ENCODE peak calls at places on chromosomes 7 and 10, in nine cellular contexts. P is AG09309; T is neural progenitor cell; C is heart right ventricle; A is cardiac muscle cell; X is tibial artery; I is GM12864; J is cardiac fibroblast; K is CD8-positive, alpha-beta T cell. U is an unnamed sample.

GRCh38 chr7:121395494-121395960 is 581 bp downstream of the FAM3C start:
- DNase-seq in P (no peak), T (peak; percentile 70), C (no peak), A (no peak), X (peak; percentile 21), I (no peak), J (peak; percentile 42), K (peak; percentile 26), U (peak; percentile 46)

GRCh38 chr7:2611401-2611800 is 20.4 kb upstream of the TTYH3 start:
- DNase-seq in P (no peak), T (no peak), C (no peak), A (no peak), X (no peak), I (no peak), J (no peak), K (no peak), U (no peak)

GRCh38 chr7:99648843-99649242 is 31.0 kb downstream of the CYP3A5 start:
- DNase-seq in P (no peak), T (no peak), C (no peak), A (no peak), X (no peak), I (no peak), J (peak; percentile 3), K (no peak), U (no peak)

GRCh38 chr7:18896343-18896975 is 221.0 kb downstream of the TWIST1 start:
- DNase-seq in P (no peak), T (no peak), C (no peak), A (peak; percentile 51), X (no peak), I (no peak), J (peak; percentile 17), K (no peak), U (no peak)

GRCh38 chr7:52017802-52018679 is 701.4 kb upstream of the COBL start:
- DNase-seq in P (no peak), T (peak; percentile 85), C (no peak), A (peak; percentile 48), X (no peak), I (no peak), J (no peak), K (no peak), U (no peak)

GRCh38 chr10:7410800-7411670 is at the start of gene SFMBT2:
- DNase-seq in P (peak; percentile 3), T (peak; percentile 82), C (peak; percentile 73), A (peak; percentile 78), X (peak; percentile 50), I (no peak), J (peak; percentile 58), K (no peak), U (peak; percentile 86)

GRCh38 chr7:117216436-117217069 is 106.3 kb downstream of the WNT2 start:
- DNase-seq in P (no peak), T (peak; percentile 9), C (no peak), A (peak; percentile 62), X (no peak), I (no peak), J (no peak), K (no peak), U (no peak)

GRCh38 chr10:132811891-132812481 is 26.0 kb upstream of the NKX6-2 start:
- DNase-seq in P (no peak), T (no peak), C (no peak), A (no peak), X (no peak), I (no peak), J (no peak), K (no peak), U (no peak)

GRCh38 chr7:93160410-93160809 is 12.2 kb upstream of the SAMD9L start:
- DNase-seq in P (no peak), T (no peak), C (no peak), A (no peak), X (no peak), I (no peak), J (no peak), K (no peak), U (no peak)

GRCh38 chr7:39306028-39306570 is 260.1 kb upstream of the YAE1 start:
- DNase-seq in P (no peak), T (no peak), C (no peak), A (no peak), X (no peak), I (no peak), J (no peak), K (no peak), U (no peak)

DNA sequence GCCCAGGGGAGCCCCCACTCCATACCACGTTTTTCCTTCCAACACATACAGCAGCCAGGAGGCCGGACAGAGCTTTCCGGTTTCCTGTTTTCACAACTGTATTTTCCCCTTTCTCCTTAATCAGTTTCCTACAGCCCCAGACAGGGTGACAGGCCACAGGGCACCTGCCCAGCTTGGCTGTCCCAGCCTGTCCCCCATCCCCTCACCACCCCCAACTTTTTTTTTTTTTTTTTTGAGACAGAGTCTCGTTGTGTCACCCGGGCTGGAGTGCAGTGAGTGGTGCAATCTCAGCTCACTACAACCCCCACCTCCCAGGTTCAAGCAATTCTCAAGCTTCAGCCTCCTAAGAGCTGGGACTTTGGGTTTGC is 10.3 kb upstream of the HSPB1 start:
- DNase-seq in P (no peak), T (no peak), C (no peak), A (no peak), X (peak; percentile 72), I (no peak), J (peak; percentile 73), K (no peak), U (no peak)
- H3K4me3 ChIP-seq in P (peak overlapping the region; percentile 16), T (no peak overlapping the region), C (peak overlapping the region; percentile 6), A (no peak overlapping the region), X (peak overlapping the region; percentile 52), I (no peak overlapping the region), J (peak overlapping the region; percentile 12), K (no peak overlapping the region), U (peak overlapping the region; percentile 29)

GRCh38 chr7:15199482-15199881 is 296.9 kb upstream of the DGKB start:
- DNase-seq in P (no peak), T (no peak), C (no peak), A (no peak), X (no peak), I (no peak), J (peak; percentile 62), K (no peak), U (peak; percentile 38)
- TF ChIP-seq CTCF in P (peak; percentile 24), T (peak; percentile 47), C (no peak), A (peak; percentile 52), X (no peak), I (no peak), J (peak; percentile 35), K (no peak), U (peak; percentile 25)

GRCh38 chr7:48089415-48089975 is 430 bp downstream of the UPP1 start:
- DNase-seq in P (no peak), T (no peak), C (peak; percentile 64), A (no peak), X (peak; percentile 55), I (no peak), J (peak; percentile 32), K (no peak), U (peak; percentile 53)
- H3K4me3 ChIP-seq in P (peak overlapping the region; percentile 80), T (peak overlapping the region; percentile 73), C (peak overlapping the region; percentile 69), A (peak overlapping the region; percentile 71), X (peak overlapping the region; percentile 78), I (peak overlapping the region; percentile 72), J (peak overlapping the region; percentile 90), K (peak overlapping the region; percentile 92), U (peak overlapping the region; percentile 81)

GRCh38 chr7:127550247-127550646 is 35.1 kb downstream of the GCC1 start:
- DNase-seq in P (no peak), T (no peak), C (no peak), A (no peak), X (no peak), I (no peak), J (no peak), K (no peak), U (no peak)
- TF ChIP-seq CTCF in P (no peak), T (peak; percentile 39), C (no peak), A (peak; percentile 26), X (no peak), I (peak; percentile 22), J (no peak), K (no peak), U (peak; percentile 26)

GRCh38 chr7:42611961-42612360 is 299.9 kb downstream of the C7orf25 start:
- DNase-seq in P (no peak), T (no peak), C (no peak), A (no peak), X (no peak), I (no peak), J (no peak), K (no peak), U (no peak)
- H3K4me3 ChIP-seq in P (no peak overlapping the region), T (no peak overlapping the region), C (no peak overlapping the region), A (no peak overlapping the region), X (no peak overlapping the region), I (no peak overlapping the region), J (no peak overlapping the region), K (no peak overlapping the region), U (no peak overlapping the region)

GRCh38 chr7:124570558-124570957 is 195.0 kb downstream of the GPR37 start:
- DNase-seq in P (no peak), T (no peak), C (no peak), A (no peak), X (no peak), I (no peak), J (no peak), K (no peak), U (no peak)
- TF ChIP-seq CTCF in P (no peak), T (no peak), C (no peak), A (no peak), X (no peak), I (no peak), J (no peak), K (no peak), U (no peak)

GRCh38 chr7:80500325-80500724 is 11.5 kb downstream of the GNAT3 start:
- DNase-seq in P (no peak), T (no peak), C (no peak), A (peak; percentile 8), X (no peak), I (no peak), J (peak; percentile 5), K (no peak), U (no peak)

GRCh38 chr7:80498481-80499349 is 13.1 kb downstream of the GNAT3 start:
- DNase-seq in P (no peak), T (no peak), C (no peak), A (no peak), X (no peak), I (no peak), J (peak; percentile 81), K (no peak), U (peak; percentile 54)

GRCh38 chr7:80496586-80496985 is 15.3 kb downstream of the GNAT3 start:
- DNase-seq in P (no peak), T (no peak), C (no peak), A (no peak), X (no peak), I (no peak), J (peak; percentile 59), K (no peak), U (no peak)

DNA sequence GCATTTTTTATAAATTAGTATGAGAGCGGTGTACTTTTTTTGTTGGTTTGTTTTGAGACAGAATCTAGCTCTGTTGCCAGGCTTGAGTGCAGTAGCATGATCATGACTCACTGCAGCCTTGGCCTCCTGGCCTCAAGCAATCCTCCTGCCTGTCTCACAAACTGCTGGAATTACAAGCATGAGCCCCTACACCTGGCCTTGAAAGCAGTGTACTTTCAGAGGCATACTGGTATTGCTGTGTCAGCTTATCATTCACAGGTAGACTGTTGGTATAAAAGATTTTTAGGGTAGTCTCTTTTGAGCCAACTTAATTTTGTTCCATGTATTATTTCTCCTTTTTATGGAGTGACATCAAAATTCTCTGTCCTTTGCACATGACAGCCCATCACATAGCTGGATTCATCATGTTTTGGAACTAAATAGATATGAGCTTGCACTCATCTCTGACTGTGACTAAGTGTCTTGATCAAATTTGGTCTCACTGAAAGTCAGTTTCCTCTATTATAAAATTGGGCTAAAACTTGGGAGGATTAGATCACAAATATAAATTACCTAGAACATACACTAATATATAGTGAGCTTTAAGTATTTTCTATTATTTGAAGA is 12.4 kb downstream of the GNAT3 start:
- DNase-seq in P (peak; percentile 89), T (no peak), C (peak; percentile 23), A (peak; percentile 18), X (peak; percentile 40), I (no peak), J (peak; percentile 97), K (no peak), U (peak; percentile 92)
- H3K4me3 ChIP-seq in P (no peak overlapping the region), T (no peak overlapping the region), C (no peak overlapping the region), A (no peak overlapping the region), X (no peak overlapping the region), I (no peak overlapping the region), J (no peak overlapping the region), K (no peak overlapping the region), U (no peak overlapping the region)

U was measured in foreskin fibroblast.